ENCODE peak calls at places on chromosomes 4 and X, in eight cellular contexts. O is cortex of kidney, K is SK-N-MC, V is erythroblast, M is astrocyte of the spinal cord, H is GM23248, E is progenitor cell of endocrine pancreas, S is choroid plexus epithelial cell. R is an unnamed sample.

GRCh38 chr4:149897784-149898183 is 82.1 kb upstream of the IQCM start:
- DNase-seq in S (peak; percentile 57), M (peak; percentile 44), K (no peak), V (no peak), H (peak; percentile 51), E (no peak), O (no peak), R (no peak)

GRCh38 chr4:41022116-41022515 is 192.2 kb downstream of the APBB2 start:
- DNase-seq in H (peak; percentile 68), M (peak; percentile 44), V (no peak), O (no peak), K (no peak), S (no peak), E (no peak), R (no peak)

GRCh38 chrX:18353931-18354368 is 538 bp downstream of the SCML2 start:
- DNase-seq in V (peak; percentile 43), E (peak; percentile 37), M (no peak), H (peak; percentile 30), S (no peak), K (no peak), O (no peak), R (no peak)

GRCh38 chr4:74056114-74056857 is 17.8 kb upstream of the CXCL3 start:
- DNase-seq in S (peak; percentile 73), O (no peak), H (peak; percentile 83), M (peak; percentile 35), V (peak; percentile 84), E (no peak), K (peak; percentile 32), R (no peak)

GRCh38 chr4:120865985-120866384 is 56.5 kb downstream of the PRDM5 start:
- DNase-seq in S (no peak), H (peak; percentile 20), E (no peak), O (no peak), K (no peak), M (no peak), V (no peak), R (no peak)

GRCh38 chrX:10393899-10394298 is 226.5 kb downstream of the MID1 start:
- DNase-seq in S (no peak), K (no peak), E (no peak), H (no peak), M (no peak), O (no peak), V (no peak), R (no peak)

GRCh38 chrX:9114245-9114644 is 80.3 kb upstream of the FAM9B start:
- DNase-seq in E (no peak), K (no peak), H (no peak), V (no peak), M (no peak), O (no peak), S (no peak), R (no peak)

GRCh38 chr4:38987491-38987890 is 44.7 kb downstream of the TMEM156 start:
- DNase-seq in S (no peak), M (no peak), O (no peak), V (no peak), E (no peak), K (no peak), H (no peak), R (no peak)

GRCh38 chr4:158131037-158131436 is 41.8 kb downstream of the GASK1B start:
- DNase-seq in V (no peak), O (no peak), E (no peak), M (no peak), H (peak; percentile 76), K (no peak), S (no peak), R (no peak)

GRCh38 chr4:1964443-1964842 is 44.3 kb downstream of the NELFA start:
- DNase-seq in M (no peak), O (no peak), H (no peak), E (no peak), V (peak; percentile 32), S (no peak), K (no peak), R (no peak)

GRCh38 chr4:182246401-182247205 is 3.4 kb downstream of the TENM3 start:
- DNase-seq in V (no peak), M (no peak), S (no peak), H (no peak), O (no peak), E (no peak), K (no peak), R (no peak)

GRCh38 chr4:17494258-17494657 is 17.6 kb downstream of the QDPR start:
- DNase-seq in O (no peak), E (no peak), H (peak; percentile 82), V (peak; percentile 18), S (peak; percentile 71), M (peak; percentile 74), K (no peak), R (no peak)

GRCh38 chr4:127559981-127560380 is 72.8 kb upstream of the INTU start:
- DNase-seq in H (no peak), E (no peak), V (no peak), O (no peak), M (no peak), S (no peak), K (no peak), R (no peak)

GRCh38 chr4:36292551-36293188 is 11.3 kb downstream of the DTHD1 start:
- DNase-seq in V (no peak), H (peak; percentile 4), K (no peak), O (no peak), M (peak; percentile 26), E (no peak), S (no peak), R (no peak)

GRCh38 chr4:152590179-152591031 is 54.5 kb upstream of the FBXW7 start:
- DNase-seq in K (peak; percentile 91), S (peak; percentile 98), V (no peak), H (peak; percentile 98), E (no peak), M (peak; percentile 90), O (no peak), R (no peak)

GRCh38 chr4:174012135-174012923 is 271.1 kb downstream of the FBXO8 start:
- DNase-seq in M (no peak), E (no peak), K (peak; percentile 83), H (peak; percentile 40), S (no peak), V (no peak), O (no peak), R (no peak)

GRCh38 chr4:999863-1000425 is 6.7 kb upstream of the SLC26A1 start:
- DNase-seq in S (no peak), H (no peak), E (no peak), K (no peak), M (no peak), V (no peak), O (no peak), R (no peak)

GRCh38 chrX:114077773-114078172 is 506.1 kb upstream of the HTR2C start:
- DNase-seq in E (no peak), M (no peak), K (no peak), H (no peak), V (no peak), S (no peak), O (no peak), R (no peak)

GRCh38 chrX:103517246-103517645 is 2.0 kb downstream of the RAB40A start:
- DNase-seq in K (no peak), H (peak; percentile 58), S (peak; percentile 83), O (no peak), V (no peak), M (peak; percentile 75), E (no peak), R (no peak)

GRCh38 chrX:68936608-68937007 is 107.8 kb downstream of the EFNB1 start:
- DNase-seq in M (peak; percentile 78), O (no peak), E (no peak), K (no peak), S (peak; percentile 81), H (peak; percentile 92), V (no peak), R (no peak)

GRCh38 chr4:8538076-8538702 is 42.0 kb upstream of the GPR78 start:
- DNase-seq in V (no peak), K (no peak), E (no peak), M (no peak), H (no peak), O (no peak), S (no peak), R (no peak)

GRCh38 chrX:118855681-118856310 is 32.2 kb downstream of the ZCCHC12 start:
- DNase-seq in H (no peak), V (no peak), E (no peak), O (no peak), M (no peak), K (no peak), S (no peak), R (no peak)

GRCh38 chr4:94653984-94654609 is 103.7 kb upstream of the BMPR1B start:
- DNase-seq in O (no peak), S (no peak), E (no peak), H (peak; percentile 43), K (no peak), M (no peak), V (no peak), R (no peak)

GRCh38 chr4:17336524-17336941 is 175.4 kb downstream of the QDPR start:
- DNase-seq in V (no peak), M (peak; percentile 6), E (no peak), S (no peak), H (no peak), K (no peak), O (no peak), R (peak; percentile 53)

GRCh38 chr4:131046821-131047220 is 1950.9 kb downstream of the C4orf33 start:
- DNase-seq in E (no peak), O (no peak), M (no peak), S (no peak), K (no peak), V (no peak), H (no peak), R (no peak)

GRCh38 chr4:13933163-13933562 is 305.6 kb upstream of the BOD1L1 start:
- DNase-seq in K (no peak), V (no peak), H (peak; percentile 71), E (no peak), S (peak; percentile 43), O (no peak), M (peak; percentile 16), R (no peak)

GRCh38 chrX:134013092-134013497 is 27.7 kb upstream of the GPC3 start:
- DNase-seq in K (no peak), M (no peak), H (peak; percentile 34), O (no peak), S (peak; percentile 2), E (no peak), V (no peak), R (no peak)

GRCh38 chrX:95797344-95797743 is 887.3 kb upstream of the DIAPH2 start:
- DNase-seq in V (no peak), O (no peak), S (no peak), E (no peak), K (no peak), H (no peak), M (no peak), R (no peak)

GRCh38 chrX:139889760-139890159 is 43.1 kb downstream of the ATP11C start:
- DNase-seq in H (peak; percentile 57), E (no peak), M (peak; percentile 41), O (no peak), K (no peak), V (no peak), S (peak; percentile 42), R (no peak)

GRCh38 chr4:175539498-175539897 is 272.6 kb downstream of the GPM6A start:
- DNase-seq in H (no peak), M (no peak), E (no peak), V (no peak), K (no peak), S (no peak), O (no peak), R (no peak)

GRCh38 chr4:156677136-156677535 is 294.5 kb downstream of the PDGFC start:
- DNase-seq in V (peak; percentile 12), E (no peak), K (no peak), S (peak; percentile 71), O (no peak), M (peak; percentile 61), H (peak; percentile 71), R (no peak)

GRCh38 chr4:37968747-37969146 is 8.5 kb downstream of the PTTG2 start:
- DNase-seq in V (no peak), K (no peak), M (no peak), H (no peak), E (no peak), O (no peak), S (no peak), R (no peak)

GRCh38 chr4:54231419-54232150 is 2.5 kb downstream of the PDGFRA start:
- DNase-seq in V (no peak), E (peak; percentile 35), S (peak; percentile 65), M (peak; percentile 67), K (no peak), O (no peak), H (peak; percentile 83), R (no peak)

GRCh38 chr4:15410750-15411149 is 17.1 kb upstream of the C1QTNF7 start:
- DNase-seq in K (peak; percentile 77), H (no peak), O (no peak), E (no peak), V (no peak), M (no peak), S (peak; percentile 57), R (peak; percentile 2)

R was measured in GM12864.